ENCODE peak calls at places on chromosomes 7 and 10, in seven cellular contexts. D is left lung, R is small intestine, P is substantia nigra, Q is fibroblast of lung, X is LoVo, E is amniotic stem cell. O is an unnamed sample.

GRCh38 chr10:17169807-17170206 is 31.7 kb downstream of the TRDMT1 start:
- DNase-seq in D (no peak), R (no peak), P (no peak), Q (no peak), X (no peak), E (no peak), O (no peak)

GRCh38 chr7:74398426-74398825 is 55.3 kb upstream of the GTF2IRD1 start:
- DNase-seq in D (no peak), R (no peak), P (no peak), Q (no peak), X (no peak), E (no peak), O (no peak)

GRCh38 chr10:17115683-17116082 is 13.9 kb downstream of the CUBN start:
- DNase-seq in D (no peak), R (peak), P (no peak), Q (peak), X (peak), E (no peak), O (no peak)

GRCh38 chr7:39580150-39580874 is 14.1 kb downstream of the YAE1 start:
- DNase-seq in D (peak), R (peak), P (peak), Q (peak), X (peak), E (peak), O (peak)

GRCh38 chr10:103745264-103746247 is 109.8 kb downstream of the SH3PXD2A start:
- DNase-seq in D (no peak), R (peak), P (no peak), Q (no peak), X (peak), E (no peak), O (no peak)

GRCh38 chr7:29609162-29610030 is 45.8 kb downstream of the PRR15 start:
- DNase-seq in D (no peak), R (peak), P (no peak), Q (peak), X (peak), E (no peak), O (no peak)

GRCh38 chr10:3568983-3569382 is 216.0 kb downstream of the KLF6 start:
- DNase-seq in D (no peak), R (no peak), P (no peak), Q (no peak), X (no peak), E (no peak), O (no peak)

GRCh38 chr7:154591544-154591943 is 411.4 kb downstream of the PAXIP1 start:
- DNase-seq in D (no peak), R (no peak), P (peak), Q (no peak), X (no peak), E (no peak), O (no peak)

GRCh38 chr7:66205736-66206080 is 574 bp downstream of the TPST1 start:
- DNase-seq in D (no peak), R (no peak), P (no peak), Q (no peak), X (no peak), E (no peak), O (no peak)

GRCh38 chr7:94177441-94177840 is 173.3 kb upstream of the BET1 start:
- DNase-seq in D (no peak), R (no peak), P (no peak), Q (no peak), X (no peak), E (no peak), O (peak)

GRCh38 chr10:34524369-34525091 is 290.6 kb downstream of the PARD3 start:
- DNase-seq in D (no peak), R (no peak), P (no peak), Q (no peak), X (no peak), E (no peak), O (no peak)

GRCh38 chr10:46253076-46254006 is 33.5 kb upstream of the ANTXRL start:
- DNase-seq in D (no peak), R (no peak), P (no peak), Q (no peak), X (no peak), E (no peak), O (no peak)

GRCh38 chr7:135918134-135918533 is 59.0 kb downstream of the MTPN start:
- DNase-seq in D (no peak), R (no peak), P (no peak), Q (no peak), X (no peak), E (no peak), O (no peak)

GRCh38 chr7:135802697-135803096 is 54.1 kb upstream of the FAM180A start:
- DNase-seq in D (no peak), R (no peak), P (no peak), Q (peak), X (no peak), E (no peak), O (no peak)

GRCh38 chr7:20085086-20085485 is 132.1 kb downstream of the MACC1 start:
- DNase-seq in D (no peak), R (no peak), P (no peak), Q (peak), X (no peak), E (no peak), O (no peak)

GRCh38 chr7:158759245-158759614 is 54.6 kb upstream of the NCAPG2 start:
- DNase-seq in D (no peak), R (no peak), P (no peak), Q (no peak), X (no peak), E (no peak), O (no peak)

GRCh38 chr7:115477193-115477651 is 553.3 kb downstream of the TFEC start:
- DNase-seq in D (peak), R (peak), P (no peak), Q (peak), X (no peak), E (no peak), O (no peak)

GRCh38 chr7:146375155-146375554 is 258.6 kb downstream of the CNTNAP2 start:
- DNase-seq in D (no peak), R (no peak), P (no peak), Q (no peak), X (no peak), E (no peak), O (no peak)

GRCh38 chr7:22123139-22123538 is 177.4 kb upstream of the CDCA7L start:
- DNase-seq in D (no peak), R (peak), P (no peak), Q (no peak), X (no peak), E (no peak), O (no peak)

GRCh38 chr10:76558586-76558985 is 1079.0 kb downstream of the KCNMA1 start:
- DNase-seq in D (peak), R (no peak), P (no peak), Q (peak), X (no peak), E (peak), O (no peak)

GRCh38 chr10:22931948-22932347 is 4.1 kb downstream of the ARMC3 start:
- DNase-seq in D (no peak), R (peak), P (no peak), Q (peak), X (peak), E (no peak), O (no peak)

GRCh38 chr10:132637477-132638129 is 100.0 kb downstream of the INPP5A start:
- DNase-seq in D (no peak), R (peak), P (no peak), Q (peak), X (peak), E (peak), O (no peak)

GRCh38 chr7:75945297-75946168 is 30.6 kb downstream of the POR start:
- DNase-seq in D (peak), R (peak), P (no peak), Q (peak), X (no peak), E (no peak), O (no peak)

GRCh38 chr10:68543004-68543918 is 15.9 kb upstream of the SLC25A16 start:
- DNase-seq in D (no peak), R (no peak), P (no peak), Q (peak), X (peak), E (no peak), O (no peak)

GRCh38 chr10:99982728-99983127 is 27.0 kb downstream of the DNMBP start:
- DNase-seq in D (no peak), R (no peak), P (no peak), Q (no peak), X (no peak), E (no peak), O (no peak)

GRCh38 chr7:19069842-19070241 is 47.6 kb downstream of the TWIST1 start:
- DNase-seq in D (no peak), R (no peak), P (no peak), Q (peak), X (no peak), E (no peak), O (no peak)

GRCh38 chr10:33459597-33459996 is 125.1 kb upstream of the NRP1 start:
- DNase-seq in D (no peak), R (no peak), P (no peak), Q (no peak), X (no peak), E (no peak), O (no peak)

GRCh38 chr7:148940702-148941597 is 56.9 kb upstream of the EZH2 start:
- DNase-seq in D (peak), R (peak), P (peak), Q (peak), X (peak), E (peak), O (peak)

GRCh38 chr10:101612872-101613271 is 24.8 kb downstream of the DPCD start:
- DNase-seq in D (no peak), R (no peak), P (no peak), Q (no peak), X (no peak), E (no peak), O (no peak)

GRCh38 chr10:122282253-122282671 is 11.2 kb downstream of the BTBD16 start:
- DNase-seq in D (peak), R (no peak), P (no peak), Q (peak), X (no peak), E (no peak), O (no peak)

GRCh38 chr10:79905322-79906314 is 43.3 kb downstream of the SFTPD start:
- DNase-seq in D (no peak), R (peak), P (no peak), Q (peak), X (no peak), E (no peak), O (no peak)

GRCh38 chr7:138885383-138886147 is 87.6 kb upstream of the ATP6V0A4 start:
- DNase-seq in D (no peak), R (no peak), P (no peak), Q (no peak), X (no peak), E (no peak), O (no peak)

GRCh38 chr10:85148693-85149640 is 820.6 kb downstream of the CCSER2 start:
- DNase-seq in D (no peak), R (no peak), P (no peak), Q (no peak), X (no peak), E (no peak), O (no peak)